ENCODE peak calls at places on chromosomes 16 and 17, in nine cellular contexts. One of them, this sample, is unnamed.

GRCh38 chr16:53784312-53784711 is 80.4 kb downstream of the FTO start:
- DNase-seq in HFFc6: no peak
- DNase-seq in NCI-H460: no peak
- DNase-seq in NCI-H345: no peak
- DNase-seq in HAP-1: no peak
- DNase-seq in DMS 273 treated with DMSO at 0.1 percent for 48 hours: no peak
- DNase-seq in left colon: no peak
- DNase-seq in fibroblast of lung: no peak
- DNase-seq in H1: no peak
- DNase-seq in this sample: no peak

GRCh38 chr16:49491736-49492089 is 118.1 kb downstream of the C16orf78 start:
- DNase-seq in HFFc6: no peak
- DNase-seq in NCI-H460: no peak
- DNase-seq in NCI-H345: no peak
- DNase-seq in HAP-1: no peak
- DNase-seq in DMS 273 treated with DMSO at 0.1 percent for 48 hours: peak
- DNase-seq in left colon: peak
- DNase-seq in fibroblast of lung: no peak
- DNase-seq in H1: no peak
- DNase-seq in this sample: peak

GRCh38 chr17:32341857-32342602 is at the start of gene C17orf75:
- DNase-seq in HFFc6: peak
- DNase-seq in NCI-H460: peak
- DNase-seq in NCI-H345: peak
- DNase-seq in HAP-1: peak
- DNase-seq in DMS 273 treated with DMSO at 0.1 percent for 48 hours: peak
- DNase-seq in left colon: peak
- DNase-seq in fibroblast of lung: peak
- DNase-seq in H1: peak
- DNase-seq in this sample: peak

GRCh38 chr17:19753049-19753444 is 4.9 kb upstream of the ALDH3A1 start:
- DNase-seq in HFFc6: peak
- DNase-seq in NCI-H460: peak
- DNase-seq in NCI-H345: peak
- DNase-seq in HAP-1: no peak
- DNase-seq in DMS 273 treated with DMSO at 0.1 percent for 48 hours: peak
- DNase-seq in left colon: peak
- DNase-seq in fibroblast of lung: peak
- DNase-seq in H1: no peak
- DNase-seq in this sample: peak

GRCh38 chr16:683396-684066 is 603 bp downstream of the JMJD8 start:
- DNase-seq in HFFc6: no peak
- DNase-seq in NCI-H460: no peak
- DNase-seq in NCI-H345: no peak
- DNase-seq in HAP-1: no peak
- DNase-seq in DMS 273 treated with DMSO at 0.1 percent for 48 hours: no peak
- DNase-seq in left colon: no peak
- DNase-seq in fibroblast of lung: no peak
- DNase-seq in H1: peak
- DNase-seq in this sample: peak

GRCh38 chr17:59607061-59607460 is 12.6 kb upstream of the CLTC start:
- DNase-seq in HFFc6: no peak
- DNase-seq in NCI-H460: no peak
- DNase-seq in NCI-H345: no peak
- DNase-seq in HAP-1: no peak
- DNase-seq in DMS 273 treated with DMSO at 0.1 percent for 48 hours: no peak
- DNase-seq in left colon: no peak
- DNase-seq in fibroblast of lung: no peak
- DNase-seq in H1: no peak
- DNase-seq in this sample: no peak

GRCh38 chr17:39663340-39663687 is 1.8 kb upstream of the TCAP start:
- DNase-seq in HFFc6: no peak
- DNase-seq in NCI-H460: no peak
- DNase-seq in NCI-H345: no peak
- DNase-seq in HAP-1: no peak
- DNase-seq in DMS 273 treated with DMSO at 0.1 percent for 48 hours: no peak
- DNase-seq in left colon: no peak
- DNase-seq in fibroblast of lung: no peak
- DNase-seq in H1: no peak
- DNase-seq in this sample: no peak

GRCh38 chr17:8941520-8941919 is 24.0 kb downstream of the PIK3R5 start:
- DNase-seq in HFFc6: no peak
- DNase-seq in NCI-H460: no peak
- DNase-seq in NCI-H345: no peak
- DNase-seq in HAP-1: no peak
- DNase-seq in DMS 273 treated with DMSO at 0.1 percent for 48 hours: no peak
- DNase-seq in left colon: peak
- DNase-seq in fibroblast of lung: no peak
- DNase-seq in H1: no peak
- DNase-seq in this sample: no peak

GRCh38 chr17:81930142-81931125 is 2.9 kb upstream of the MAFG start:
- DNase-seq in HFFc6: no peak
- DNase-seq in NCI-H460: no peak
- DNase-seq in NCI-H345: no peak
- DNase-seq in HAP-1: no peak
- DNase-seq in DMS 273 treated with DMSO at 0.1 percent for 48 hours: no peak
- DNase-seq in left colon: peak
- DNase-seq in fibroblast of lung: no peak
- DNase-seq in H1: no peak
- DNase-seq in this sample: peak

GRCh38 chr16:83965444-83966152 is 2.4 kb upstream of the NECAB2 start:
- DNase-seq in HFFc6: no peak
- DNase-seq in NCI-H460: no peak
- DNase-seq in NCI-H345: no peak
- DNase-seq in HAP-1: no peak
- DNase-seq in DMS 273 treated with DMSO at 0.1 percent for 48 hours: no peak
- DNase-seq in left colon: no peak
- DNase-seq in fibroblast of lung: no peak
- DNase-seq in H1: no peak
- DNase-seq in this sample: no peak

GRCh38 chr16:51391798-51392511 is 240.9 kb upstream of the SALL1 start:
- DNase-seq in HFFc6: no peak
- DNase-seq in NCI-H460: no peak
- DNase-seq in NCI-H345: no peak
- DNase-seq in HAP-1: peak
- DNase-seq in DMS 273 treated with DMSO at 0.1 percent for 48 hours: no peak
- DNase-seq in left colon: no peak
- DNase-seq in fibroblast of lung: peak
- DNase-seq in H1: peak
- DNase-seq in this sample: no peak

GRCh38 chr17:1590031-1590746 is 27.6 kb upstream of the PITPNA start:
- DNase-seq in HFFc6: peak
- DNase-seq in NCI-H460: peak
- DNase-seq in NCI-H345: no peak
- DNase-seq in HAP-1: no peak
- DNase-seq in DMS 273 treated with DMSO at 0.1 percent for 48 hours: no peak
- DNase-seq in left colon: peak
- DNase-seq in fibroblast of lung: peak
- DNase-seq in H1: no peak
- DNase-seq in this sample: no peak

GRCh38 chr17:17568772-17569195 is 22.7 kb downstream of the PEMT start:
- DNase-seq in HFFc6: peak
- DNase-seq in NCI-H460: peak
- DNase-seq in NCI-H345: peak
- DNase-seq in HAP-1: peak
- DNase-seq in DMS 273 treated with DMSO at 0.1 percent for 48 hours: no peak
- DNase-seq in left colon: peak
- DNase-seq in fibroblast of lung: peak
- DNase-seq in H1: peak
- DNase-seq in this sample: peak

GRCh38 chr17:38873646-38874380 is 4.0 kb downstream of the LASP1 start:
- DNase-seq in HFFc6: no peak
- DNase-seq in NCI-H460: no peak
- DNase-seq in NCI-H345: no peak
- DNase-seq in HAP-1: no peak
- DNase-seq in DMS 273 treated with DMSO at 0.1 percent for 48 hours: no peak
- DNase-seq in left colon: peak
- DNase-seq in fibroblast of lung: no peak
- DNase-seq in H1: no peak
- DNase-seq in this sample: no peak

This sample was measured in T47D.